ENCODE peak calls at places on chromosomes 13 and 19, in nine cellular contexts. One of them, this sample, is unnamed.
A peak's percentile ranks its signal among the peaks of the same experiment; 100 is the strongest.

GRCh38 chr19:901216-902092 is 8.2 kb downstream of the RNU6-9 start:
- DNase-seq in pulmonary artery endothelial cell: no peak
- DNase-seq in NCI-H82: no peak
- DNase-seq in NCI-H510A treated with DMSO at 0.1 percent for 48 hours: no peak
- DNase-seq in A549: no peak
- DNase-seq in PC-9: no peak
- DNase-seq in Right ventricle myocardium superior: no peak
- DNase-seq in stimulated activated CD8-positive, alpha-beta memory T cell treated with anti-CD3 and anti-CD28 coated beads, Interleukin-4, amount 100 ng/mL, for 1 hour: no peak
- DNase-seq in C1 segment of cervical spinal cord: no peak
- DNase-seq in this sample: no peak

GRCh38 chr19:16419671-16420394 is 51.9 kb downstream of the EPS15L1 start:
- DNase-seq in NCI-H82: no peak
- DNase-seq in NCI-H510A treated with DMSO at 0.1 percent for 48 hours: no peak
- DNase-seq in Right ventricle myocardium superior: no peak
- DNase-seq in stimulated activated CD8-positive, alpha-beta memory T cell treated with anti-CD3 and anti-CD28 coated beads, Interleukin-4, amount 100 ng/mL, for 1 hour: no peak
- DNase-seq in C1 segment of cervical spinal cord: no peak
- DNase-seq in pulmonary artery endothelial cell: no peak
- DNase-seq in PC-9: peak; percentile 26
- DNase-seq in A549: no peak
- DNase-seq in this sample: no peak

GRCh38 chr19:55301459-55302331 is 17.9 kb downstream of the BRSK1 start:
- DNase-seq in C1 segment of cervical spinal cord: no peak
- DNase-seq in pulmonary artery endothelial cell: no peak
- DNase-seq in A549: peak; percentile 100
- DNase-seq in NCI-H82: peak; percentile 86
- DNase-seq in stimulated activated CD8-positive, alpha-beta memory T cell treated with anti-CD3 and anti-CD28 coated beads, Interleukin-4, amount 100 ng/mL, for 1 hour: peak; percentile 97
- DNase-seq in PC-9: peak; percentile 49
- DNase-seq in Right ventricle myocardium superior: peak; percentile 93
- DNase-seq in NCI-H510A treated with DMSO at 0.1 percent for 48 hours: peak; percentile 25
- DNase-seq in this sample: peak; percentile 77

GRCh38 chr19:29690842-29691241 is 24.2 kb downstream of the C19orf12 start:
- DNase-seq in A549: peak; percentile 79
- DNase-seq in pulmonary artery endothelial cell: no peak
- DNase-seq in Right ventricle myocardium superior: no peak
- DNase-seq in NCI-H510A treated with DMSO at 0.1 percent for 48 hours: no peak
- DNase-seq in NCI-H82: peak; percentile 72
- DNase-seq in PC-9: peak; percentile 53
- DNase-seq in stimulated activated CD8-positive, alpha-beta memory T cell treated with anti-CD3 and anti-CD28 coated beads, Interleukin-4, amount 100 ng/mL, for 1 hour: no peak
- DNase-seq in C1 segment of cervical spinal cord: no peak
- DNase-seq in this sample: no peak

GRCh38 chr19:35908977-35909683 is 1.0 kb upstream of the TYROBP start:
- DNase-seq in NCI-H510A treated with DMSO at 0.1 percent for 48 hours: no peak
- DNase-seq in C1 segment of cervical spinal cord: no peak
- DNase-seq in PC-9: no peak
- DNase-seq in Right ventricle myocardium superior: peak; percentile 90
- DNase-seq in pulmonary artery endothelial cell: no peak
- DNase-seq in stimulated activated CD8-positive, alpha-beta memory T cell treated with anti-CD3 and anti-CD28 coated beads, Interleukin-4, amount 100 ng/mL, for 1 hour: no peak
- DNase-seq in NCI-H82: peak; percentile 26
- DNase-seq in A549: no peak
- DNase-seq in this sample: peak; percentile 58

GRCh38 chr13:95133498-95133897 is 167.8 kb downstream of the ABCC4 start:
- DNase-seq in stimulated activated CD8-positive, alpha-beta memory T cell treated with anti-CD3 and anti-CD28 coated beads, Interleukin-4, amount 100 ng/mL, for 1 hour: no peak
- DNase-seq in A549: no peak
- DNase-seq in NCI-H510A treated with DMSO at 0.1 percent for 48 hours: no peak
- DNase-seq in NCI-H82: no peak
- DNase-seq in pulmonary artery endothelial cell: no peak
- DNase-seq in PC-9: no peak
- DNase-seq in C1 segment of cervical spinal cord: no peak
- DNase-seq in Right ventricle myocardium superior: no peak
- DNase-seq in this sample: no peak

GRCh38 chr19:35347171-35347929 is at the start of gene FFAR1:
- DNase-seq in NCI-H510A treated with DMSO at 0.1 percent for 48 hours: no peak
- DNase-seq in stimulated activated CD8-positive, alpha-beta memory T cell treated with anti-CD3 and anti-CD28 coated beads, Interleukin-4, amount 100 ng/mL, for 1 hour: no peak
- DNase-seq in A549: no peak
- DNase-seq in PC-9: no peak
- DNase-seq in Right ventricle myocardium superior: peak; percentile 35
- DNase-seq in pulmonary artery endothelial cell: no peak
- DNase-seq in C1 segment of cervical spinal cord: no peak
- DNase-seq in NCI-H82: no peak
- DNase-seq in this sample: peak; percentile 10

GRCh38 chr19:2394669-2395292 is 32.6 kb downstream of the TIMM13 start:
- DNase-seq in PC-9: no peak
- DNase-seq in NCI-H510A treated with DMSO at 0.1 percent for 48 hours: no peak
- DNase-seq in Right ventricle myocardium superior: no peak
- DNase-seq in pulmonary artery endothelial cell: no peak
- DNase-seq in C1 segment of cervical spinal cord: no peak
- DNase-seq in NCI-H82: no peak
- DNase-seq in A549: no peak
- DNase-seq in stimulated activated CD8-positive, alpha-beta memory T cell treated with anti-CD3 and anti-CD28 coated beads, Interleukin-4, amount 100 ng/mL, for 1 hour: no peak
- DNase-seq in this sample: no peak

GRCh38 chr13:32019612-32020233 is 11.9 kb upstream of the FRY start:
- DNase-seq in NCI-H82: peak; percentile 81
- DNase-seq in NCI-H510A treated with DMSO at 0.1 percent for 48 hours: peak; percentile 8
- DNase-seq in C1 segment of cervical spinal cord: no peak
- DNase-seq in PC-9: no peak
- DNase-seq in stimulated activated CD8-positive, alpha-beta memory T cell treated with anti-CD3 and anti-CD28 coated beads, Interleukin-4, amount 100 ng/mL, for 1 hour: no peak
- DNase-seq in A549: peak; percentile 25
- DNase-seq in pulmonary artery endothelial cell: peak; percentile 50
- DNase-seq in Right ventricle myocardium superior: no peak
- DNase-seq in this sample: peak; percentile 39

GRCh38 chr13:94595006-94595942 is 678 bp downstream of the TGDS start:
- DNase-seq in Right ventricle myocardium superior: no peak
- DNase-seq in A549: peak; percentile 11
- DNase-seq in pulmonary artery endothelial cell: no peak
- DNase-seq in NCI-H82: peak; percentile 52
- DNase-seq in PC-9: no peak
- DNase-seq in C1 segment of cervical spinal cord: no peak
- DNase-seq in NCI-H510A treated with DMSO at 0.1 percent for 48 hours: no peak
- DNase-seq in stimulated activated CD8-positive, alpha-beta memory T cell treated with anti-CD3 and anti-CD28 coated beads, Interleukin-4, amount 100 ng/mL, for 1 hour: no peak
- DNase-seq in this sample: no peak

GRCh38 chr13:23963947-23964346 is 66.6 kb upstream of the C1QTNF9B start:
- DNase-seq in C1 segment of cervical spinal cord: no peak
- DNase-seq in A549: no peak
- DNase-seq in NCI-H82: no peak
- DNase-seq in PC-9: no peak
- DNase-seq in NCI-H510A treated with DMSO at 0.1 percent for 48 hours: no peak
- DNase-seq in Right ventricle myocardium superior: no peak
- DNase-seq in pulmonary artery endothelial cell: no peak
- DNase-seq in stimulated activated CD8-positive, alpha-beta memory T cell treated with anti-CD3 and anti-CD28 coated beads, Interleukin-4, amount 100 ng/mL, for 1 hour: no peak
- DNase-seq in this sample: no peak

GRCh38 chr13:113742000-113742441 is 17.0 kb upstream of the TMEM255B start:
- DNase-seq in A549: no peak
- DNase-seq in NCI-H510A treated with DMSO at 0.1 percent for 48 hours: no peak
- DNase-seq in stimulated activated CD8-positive, alpha-beta memory T cell treated with anti-CD3 and anti-CD28 coated beads, Interleukin-4, amount 100 ng/mL, for 1 hour: no peak
- DNase-seq in C1 segment of cervical spinal cord: no peak
- DNase-seq in Right ventricle myocardium superior: peak; percentile 74
- DNase-seq in pulmonary artery endothelial cell: no peak
- DNase-seq in PC-9: peak; percentile 69
- DNase-seq in NCI-H82: peak; percentile 62
- DNase-seq in this sample: no peak

GRCh38 chr13:114151565-114152284 is 19.3 kb upstream of the RASA3 start:
- DNase-seq in Right ventricle myocardium superior: no peak
- DNase-seq in PC-9: peak; percentile 88
- DNase-seq in pulmonary artery endothelial cell: no peak
- DNase-seq in stimulated activated CD8-positive, alpha-beta memory T cell treated with anti-CD3 and anti-CD28 coated beads, Interleukin-4, amount 100 ng/mL, for 1 hour: no peak
- DNase-seq in NCI-H510A treated with DMSO at 0.1 percent for 48 hours: peak; percentile 79
- DNase-seq in A549: no peak
- DNase-seq in C1 segment of cervical spinal cord: no peak
- DNase-seq in NCI-H82: no peak
- DNase-seq in this sample: no peak

GRCh38 chr19:53581871-53582279 is 43.9 kb downstream of the ZNF331 start:
- DNase-seq in stimulated activated CD8-positive, alpha-beta memory T cell treated with anti-CD3 and anti-CD28 coated beads, Interleukin-4, amount 100 ng/mL, for 1 hour: no peak
- DNase-seq in NCI-H510A treated with DMSO at 0.1 percent for 48 hours: no peak
- DNase-seq in pulmonary artery endothelial cell: no peak
- DNase-seq in A549: no peak
- DNase-seq in NCI-H82: no peak
- DNase-seq in PC-9: no peak
- DNase-seq in C1 segment of cervical spinal cord: no peak
- DNase-seq in Right ventricle myocardium superior: no peak
- DNase-seq in this sample: no peak

GRCh38 chr13:109243311-109243951 is 543.0 kb downstream of the IRS2 start:
- DNase-seq in NCI-H82: peak; percentile 26
- DNase-seq in Right ventricle myocardium superior: no peak
- DNase-seq in stimulated activated CD8-positive, alpha-beta memory T cell treated with anti-CD3 and anti-CD28 coated beads, Interleukin-4, amount 100 ng/mL, for 1 hour: no peak
- DNase-seq in C1 segment of cervical spinal cord: no peak
- DNase-seq in pulmonary artery endothelial cell: no peak
- DNase-seq in A549: peak; percentile 33
- DNase-seq in PC-9: peak; percentile 96
- DNase-seq in NCI-H510A treated with DMSO at 0.1 percent for 48 hours: no peak
- DNase-seq in this sample: peak; percentile 2

GRCh38 chr19:10546817-10547216 is 3.1 kb downstream of the ATG4D start:
- DNase-seq in NCI-H82: no peak
- DNase-seq in pulmonary artery endothelial cell: no peak
- DNase-seq in NCI-H510A treated with DMSO at 0.1 percent for 48 hours: no peak
- DNase-seq in Right ventricle myocardium superior: no peak
- DNase-seq in A549: no peak
- DNase-seq in PC-9: no peak
- DNase-seq in C1 segment of cervical spinal cord: no peak
- DNase-seq in stimulated activated CD8-positive, alpha-beta memory T cell treated with anti-CD3 and anti-CD28 coated beads, Interleukin-4, amount 100 ng/mL, for 1 hour: no peak
- DNase-seq in this sample: no peak

GRCh38 chr19:11873762-11874161 is 13.8 kb upstream of the ZNF69 start:
- DNase-seq in NCI-H510A treated with DMSO at 0.1 percent for 48 hours: no peak
- DNase-seq in stimulated activated CD8-positive, alpha-beta memory T cell treated with anti-CD3 and anti-CD28 coated beads, Interleukin-4, amount 100 ng/mL, for 1 hour: no peak
- DNase-seq in C1 segment of cervical spinal cord: no peak
- DNase-seq in Right ventricle myocardium superior: no peak
- DNase-seq in PC-9: no peak
- DNase-seq in pulmonary artery endothelial cell: no peak
- DNase-seq in NCI-H82: no peak
- DNase-seq in A549: no peak
- DNase-seq in this sample: no peak

GRCh38 chr19:45187421-45188100 is 9.0 kb downstream of the BLOC1S3 start:
- DNase-seq in NCI-H510A treated with DMSO at 0.1 percent for 48 hours: peak; percentile 65
- DNase-seq in stimulated activated CD8-positive, alpha-beta memory T cell treated with anti-CD3 and anti-CD28 coated beads, Interleukin-4, amount 100 ng/mL, for 1 hour: no peak
- DNase-seq in PC-9: no peak
- DNase-seq in NCI-H82: peak; percentile 71
- DNase-seq in C1 segment of cervical spinal cord: no peak
- DNase-seq in A549: peak; percentile 49
- DNase-seq in pulmonary artery endothelial cell: no peak
- DNase-seq in Right ventricle myocardium superior: no peak
- DNase-seq in this sample: no peak

GRCh38 chr13:95155504-95155903 is 145.7 kb downstream of the ABCC4 start:
- DNase-seq in C1 segment of cervical spinal cord: no peak
- DNase-seq in A549: no peak
- DNase-seq in pulmonary artery endothelial cell: no peak
- DNase-seq in PC-9: no peak
- DNase-seq in stimulated activated CD8-positive, alpha-beta memory T cell treated with anti-CD3 and anti-CD28 coated beads, Interleukin-4, amount 100 ng/mL, for 1 hour: no peak
- DNase-seq in NCI-H510A treated with DMSO at 0.1 percent for 48 hours: peak; percentile 37
- DNase-seq in NCI-H82: no peak
- DNase-seq in Right ventricle myocardium superior: no peak
- DNase-seq in this sample: no peak

GRCh38 chr13:23506821-23507210 is 63.4 kb upstream of the TNFRSF19 start:
- DNase-seq in stimulated activated CD8-positive, alpha-beta memory T cell treated with anti-CD3 and anti-CD28 coated beads, Interleukin-4, amount 100 ng/mL, for 1 hour: no peak
- DNase-seq in pulmonary artery endothelial cell: no peak
- DNase-seq in C1 segment of cervical spinal cord: no peak
- DNase-seq in Right ventricle myocardium superior: no peak
- DNase-seq in A549: no peak
- DNase-seq in NCI-H510A treated with DMSO at 0.1 percent for 48 hours: no peak
- DNase-seq in PC-9: no peak
- DNase-seq in NCI-H82: no peak
- DNase-seq in this sample: no peak

GRCh38 chr19:45402469-45403070 is 2.3 kb downstream of the PPP1R13L start:
- DNase-seq in C1 segment of cervical spinal cord: no peak
- DNase-seq in PC-9: no peak
- DNase-seq in Right ventricle myocardium superior: peak; percentile 62
- DNase-seq in NCI-H82: no peak
- DNase-seq in NCI-H510A treated with DMSO at 0.1 percent for 48 hours: no peak
- DNase-seq in A549: peak; percentile 96
- DNase-seq in stimulated activated CD8-positive, alpha-beta memory T cell treated with anti-CD3 and anti-CD28 coated beads, Interleukin-4, amount 100 ng/mL, for 1 hour: no peak
- DNase-seq in pulmonary artery endothelial cell: no peak
- DNase-seq in this sample: no peak

GRCh38 chr13:114106526-114106925 is 25.9 kb downstream of the RASA3 start:
- DNase-seq in NCI-H82: no peak
- DNase-seq in pulmonary artery endothelial cell: no peak
- DNase-seq in stimulated activated CD8-positive, alpha-beta memory T cell treated with anti-CD3 and anti-CD28 coated beads, Interleukin-4, amount 100 ng/mL, for 1 hour: no peak
- DNase-seq in PC-9: no peak
- DNase-seq in A549: no peak
- DNase-seq in NCI-H510A treated with DMSO at 0.1 percent for 48 hours: no peak
- DNase-seq in Right ventricle myocardium superior: peak; percentile 13
- DNase-seq in C1 segment of cervical spinal cord: no peak
- DNase-seq in this sample: no peak

GRCh38 chr13:35767256-35767981 is 290.9 kb upstream of the MAB21L1 start:
- DNase-seq in NCI-H510A treated with DMSO at 0.1 percent for 48 hours: no peak
- DNase-seq in Right ventricle myocardium superior: no peak
- DNase-seq in NCI-H82: peak; percentile 97
- DNase-seq in stimulated activated CD8-positive, alpha-beta memory T cell treated with anti-CD3 and anti-CD28 coated beads, Interleukin-4, amount 100 ng/mL, for 1 hour: no peak
- DNase-seq in C1 segment of cervical spinal cord: no peak
- DNase-seq in PC-9: no peak
- DNase-seq in pulmonary artery endothelial cell: no peak
- DNase-seq in A549: no peak
- DNase-seq in this sample: no peak

GRCh38 chr19:11373166-11373884 is 1.1 kb upstream of the SWSAP1 start:
- DNase-seq in NCI-H510A treated with DMSO at 0.1 percent for 48 hours: peak; percentile 79
- DNase-seq in NCI-H82: peak; percentile 55
- DNase-seq in PC-9: no peak
- DNase-seq in A549: no peak
- DNase-seq in stimulated activated CD8-positive, alpha-beta memory T cell treated with anti-CD3 and anti-CD28 coated beads, Interleukin-4, amount 100 ng/mL, for 1 hour: no peak
- DNase-seq in pulmonary artery endothelial cell: no peak
- DNase-seq in Right ventricle myocardium superior: no peak
- DNase-seq in C1 segment of cervical spinal cord: no peak
- DNase-seq in this sample: peak; percentile 87

GRCh38 chr13:26861951-26862350 is 101.4 kb upstream of the GPR12 start:
- DNase-seq in pulmonary artery endothelial cell: no peak
- DNase-seq in A549: no peak
- DNase-seq in stimulated activated CD8-positive, alpha-beta memory T cell treated with anti-CD3 and anti-CD28 coated beads, Interleukin-4, amount 100 ng/mL, for 1 hour: no peak
- DNase-seq in PC-9: no peak
- DNase-seq in Right ventricle myocardium superior: no peak
- DNase-seq in NCI-H82: no peak
- DNase-seq in C1 segment of cervical spinal cord: no peak
- DNase-seq in NCI-H510A treated with DMSO at 0.1 percent for 48 hours: peak; percentile 65
- DNase-seq in this sample: no peak

GRCh38 chr13:48299591-48299990 is 4.0 kb upstream of the RB1 start:
- DNase-seq in NCI-H82: no peak
- DNase-seq in PC-9: no peak
- DNase-seq in A549: no peak
- DNase-seq in stimulated activated CD8-positive, alpha-beta memory T cell treated with anti-CD3 and anti-CD28 coated beads, Interleukin-4, amount 100 ng/mL, for 1 hour: no peak
- DNase-seq in NCI-H510A treated with DMSO at 0.1 percent for 48 hours: no peak
- DNase-seq in pulmonary artery endothelial cell: no peak
- DNase-seq in C1 segment of cervical spinal cord: no peak
- DNase-seq in Right ventricle myocardium superior: no peak
- DNase-seq in this sample: no peak

GRCh38 chr19:40612831-40613668 is 11.9 kb downstream of the LTBP4 start:
- DNase-seq in NCI-H510A treated with DMSO at 0.1 percent for 48 hours: no peak
- DNase-seq in NCI-H82: peak; percentile 55
- DNase-seq in C1 segment of cervical spinal cord: no peak
- DNase-seq in stimulated activated CD8-positive, alpha-beta memory T cell treated with anti-CD3 and anti-CD28 coated beads, Interleukin-4, amount 100 ng/mL, for 1 hour: no peak
- DNase-seq in A549: peak; percentile 71
- DNase-seq in Right ventricle myocardium superior: peak; percentile 80
- DNase-seq in pulmonary artery endothelial cell: no peak
- DNase-seq in PC-9: peak; percentile 56
- DNase-seq in this sample: no peak

GRCh38 chr19:7994114-7994513 is 11.3 kb downstream of the ELAVL1 start:
- DNase-seq in Right ventricle myocardium superior: no peak
- DNase-seq in A549: no peak
- DNase-seq in stimulated activated CD8-positive, alpha-beta memory T cell treated with anti-CD3 and anti-CD28 coated beads, Interleukin-4, amount 100 ng/mL, for 1 hour: no peak
- DNase-seq in pulmonary artery endothelial cell: no peak
- DNase-seq in C1 segment of cervical spinal cord: no peak
- DNase-seq in NCI-H82: no peak
- DNase-seq in NCI-H510A treated with DMSO at 0.1 percent for 48 hours: no peak
- DNase-seq in PC-9: no peak
- DNase-seq in this sample: no peak

GRCh38 chr13:112244495-112245177 is 131.5 kb upstream of the SPACA7 start:
- DNase-seq in Right ventricle myocardium superior: no peak
- DNase-seq in NCI-H82: no peak
- DNase-seq in NCI-H510A treated with DMSO at 0.1 percent for 48 hours: no peak
- DNase-seq in A549: no peak
- DNase-seq in pulmonary artery endothelial cell: no peak
- DNase-seq in PC-9: no peak
- DNase-seq in stimulated activated CD8-positive, alpha-beta memory T cell treated with anti-CD3 and anti-CD28 coated beads, Interleukin-4, amount 100 ng/mL, for 1 hour: no peak
- DNase-seq in C1 segment of cervical spinal cord: no peak
- DNase-seq in this sample: no peak

GRCh38 chr19:2488942-2489731 is 13.2 kb downstream of the GADD45B start:
- DNase-seq in NCI-H82: no peak
- DNase-seq in C1 segment of cervical spinal cord: no peak
- DNase-seq in A549: no peak
- DNase-seq in NCI-H510A treated with DMSO at 0.1 percent for 48 hours: no peak
- DNase-seq in stimulated activated CD8-positive, alpha-beta memory T cell treated with anti-CD3 and anti-CD28 coated beads, Interleukin-4, amount 100 ng/mL, for 1 hour: no peak
- DNase-seq in PC-9: no peak
- DNase-seq in Right ventricle myocardium superior: peak; percentile 77
- DNase-seq in pulmonary artery endothelial cell: no peak
- DNase-seq in this sample: no peak

GRCh38 chr19:49114630-49115363 is 627 bp downstream of the LIN7B start:
- DNase-seq in Right ventricle myocardium superior: peak; percentile 80
- DNase-seq in PC-9: no peak
- DNase-seq in NCI-H510A treated with DMSO at 0.1 percent for 48 hours: no peak
- DNase-seq in A549: no peak
- DNase-seq in pulmonary artery endothelial cell: no peak
- DNase-seq in C1 segment of cervical spinal cord: no peak
- DNase-seq in NCI-H82: peak; percentile 81
- DNase-seq in stimulated activated CD8-positive, alpha-beta memory T cell treated with anti-CD3 and anti-CD28 coated beads, Interleukin-4, amount 100 ng/mL, for 1 hour: no peak
- DNase-seq in this sample: peak; percentile 81